ENCODE peak calls at places on chromosomes 4 and X, in eight cellular contexts. L is transverse colon; X is psoas muscle; G is CD4-positive, alpha-beta memory T cell; N is SJCRH30; V is heart left ventricle; T is endodermal cell; C is colonic mucosa. B is an unnamed sample.

GRCh38 chrX:109134777-109135176 is 347.1 kb downstream of the GUCY2F start:
- DNase-seq in N (no peak), C (no peak), T (no peak), V (no peak), L (no peak), G (no peak), X (no peak), B (no peak)

GRCh38 chrX:34467437-34467836 is 189.6 kb downstream of the TMEM47 start:
- DNase-seq in T (no peak), L (no peak), G (no peak), C (no peak), X (no peak), V (no peak), N (no peak), B (no peak)

GRCh38 chr4:6869944-6870343 is 39.7 kb upstream of the TBC1D14 start:
- DNase-seq in T (no peak), G (no peak), C (no peak), L (no peak), N (no peak), V (peak; percentile 37), X (peak; percentile 60), B (no peak)

GRCh38 chr4:125639182-125639621 is 324.4 kb downstream of the FAT4 start:
- DNase-seq in V (peak; percentile 22), C (no peak), N (no peak), X (no peak), T (peak; percentile 91), G (no peak), L (no peak), B (no peak)

GRCh38 chr4:55032179-55032578 is 93.2 kb downstream of the KDR start:
- DNase-seq in V (no peak), T (no peak), G (no peak), N (no peak), X (no peak), L (no peak), C (no peak), B (no peak)

GRCh38 chr4:111678466-111678865 is 466.8 kb upstream of the FAM241A start:
- DNase-seq in X (no peak), L (no peak), G (no peak), C (no peak), N (no peak), T (no peak), V (no peak), B (no peak)

GRCh38 chr4:188439641-188440311 is 300.5 kb downstream of the TRIML1 start:
- DNase-seq in V (peak; percentile 41), X (no peak), G (no peak), C (no peak), N (peak; percentile 67), T (peak; percentile 46), L (no peak), B (no peak)

GRCh38 chrX:4550018-4550417 is 836.6 kb upstream of the PRKX start:
- DNase-seq in X (no peak), T (peak; percentile 71), C (no peak), L (no peak), G (no peak), N (no peak), V (no peak), B (no peak)

GRCh38 chr4:56321246-56321645 is 66.0 kb downstream of the AASDH start:
- DNase-seq in T (no peak), G (no peak), V (no peak), L (no peak), N (no peak), C (no peak), X (no peak), B (no peak)

GRCh38 chr4:76898949-76899640 is 1.2 kb upstream of the SOWAHB start:
- DNase-seq in C (no peak), L (no peak), X (no peak), G (no peak), T (no peak), N (no peak), V (no peak), B (no peak)

GRCh38 chr4:76896731-76897521 is 1.0 kb downstream of the SOWAHB start:
- DNase-seq in L (peak; percentile 58), X (peak; percentile 16), T (peak; percentile 86), G (peak; percentile 33), V (no peak), N (no peak), C (peak; percentile 51), B (no peak)

GRCh38 chr4:76898385-76898692 is 395 bp upstream of the SOWAHB start:
- DNase-seq in L (no peak), N (no peak), X (no peak), T (no peak), G (no peak), V (no peak), C (no peak), B (no peak)

GRCh38 chr4:76896048-76896447 is 1.9 kb downstream of the SOWAHB start:
- DNase-seq in X (no peak), G (no peak), L (no peak), T (peak; percentile 45), C (no peak), V (no peak), N (no peak), B (no peak)

GRCh38 chr4:76897522-76898384 is at the start of gene SOWAHB:
- DNase-seq in X (peak; percentile 19), C (peak; percentile 93), L (peak; percentile 93), N (no peak), T (peak; percentile 91), V (no peak), G (peak; percentile 36), B (no peak)
- H3K27ac ChIP-seq in X (no peak within 1 kb of the TSS), C (peak within 1 kb of the TSS; percentile 92), L (peak within 1 kb of the TSS; percentile 89), N (no peak within 1 kb of the TSS), T (no peak within 1 kb of the TSS), V (no peak within 1 kb of the TSS), G (no peak within 1 kb of the TSS), B (no peak within 1 kb of the TSS)

DNA sequence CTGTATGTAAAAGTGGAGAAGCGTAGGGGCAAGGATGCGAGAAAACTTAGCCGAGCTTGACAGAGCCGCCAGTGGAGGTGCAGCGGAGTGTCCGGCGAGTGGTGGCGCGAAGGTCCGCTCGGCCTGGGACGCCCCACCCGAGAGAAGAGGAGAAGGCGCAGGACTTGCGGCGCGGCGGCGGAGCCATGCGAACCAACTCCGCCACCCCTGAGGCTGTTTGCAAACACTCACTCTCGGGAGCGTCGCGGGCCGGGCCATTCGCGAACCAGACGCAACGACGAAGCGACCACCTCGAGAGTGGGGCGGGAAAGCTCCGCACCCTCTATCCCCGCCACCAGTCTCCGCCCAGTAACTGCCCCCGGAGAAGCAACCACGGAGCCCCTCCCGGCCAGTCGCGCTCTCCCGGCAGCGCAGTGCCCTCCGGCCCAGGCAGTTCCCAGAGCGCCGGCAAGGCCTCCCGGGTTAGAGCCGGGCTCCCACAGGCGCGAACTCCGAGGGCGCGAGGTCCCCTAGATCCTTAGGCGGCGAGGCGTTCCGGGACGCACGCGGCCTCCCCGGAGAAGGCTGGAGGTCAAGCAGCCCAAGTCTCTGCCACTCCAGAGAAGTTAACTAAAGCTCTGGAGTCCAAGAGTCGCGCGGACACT is 2.2 kb upstream of the MAB21L2 start:
- DNase-seq in V (no peak), T (peak; percentile 79), L (no peak), N (no peak), X (peak; percentile 18), G (no peak), C (no peak), B (peak; percentile 82)
- H3K27ac ChIP-seq in V (no peak overlapping the region), T (no peak overlapping the region), L (peak overlapping the region; percentile 84), N (no peak overlapping the region), X (no peak overlapping the region), G (no peak overlapping the region), C (peak overlapping the region; percentile 53), B (no peak overlapping the region)

GRCh38 chr4:87150498-87151261 is 69.7 kb downstream of the KLHL8 start:
- DNase-seq in N (peak; percentile 65), L (peak; percentile 36), X (no peak), T (peak; percentile 79), C (peak; percentile 86), V (peak; percentile 46), G (peak; percentile 41), B (no peak)

GRCh38 chr4:87151730-87152129 is 68.7 kb downstream of the KLHL8 start:
- DNase-seq in V (no peak), L (no peak), G (no peak), C (no peak), N (no peak), T (no peak), X (no peak), B (no peak)

GRCh38 chr4:87153078-87153477 is 67.3 kb downstream of the KLHL8 start:
- DNase-seq in T (no peak), G (no peak), X (no peak), V (no peak), L (no peak), N (no peak), C (no peak), B (no peak)

GRCh38 chr4:87152310-87153061 is 67.9 kb downstream of the KLHL8 start:
- DNase-seq in X (no peak), V (no peak), G (no peak), T (peak; percentile 65), N (no peak), C (no peak), L (no peak), B (no peak)
- H3K27ac ChIP-seq in X (no peak overlapping the region), V (no peak overlapping the region), G (no peak overlapping the region), T (no peak overlapping the region), N (no peak overlapping the region), C (no peak overlapping the region), L (peak overlapping the region; percentile 17), B (peak overlapping the region; percentile 53)

GRCh38 chr4:83083925-83084475 is 30.5 kb downstream of the PLAC8 start:
- DNase-seq in V (no peak), X (no peak), L (peak; percentile 32), C (no peak), G (peak; percentile 75), N (peak; percentile 53), T (peak; percentile 47), B (no peak)
- H3K27ac ChIP-seq in V (no peak overlapping the region), X (no peak overlapping the region), L (no peak overlapping the region), C (no peak overlapping the region), G (peak overlapping the region; percentile 45), N (no peak overlapping the region), T (no peak overlapping the region), B (no peak overlapping the region)

DNA sequence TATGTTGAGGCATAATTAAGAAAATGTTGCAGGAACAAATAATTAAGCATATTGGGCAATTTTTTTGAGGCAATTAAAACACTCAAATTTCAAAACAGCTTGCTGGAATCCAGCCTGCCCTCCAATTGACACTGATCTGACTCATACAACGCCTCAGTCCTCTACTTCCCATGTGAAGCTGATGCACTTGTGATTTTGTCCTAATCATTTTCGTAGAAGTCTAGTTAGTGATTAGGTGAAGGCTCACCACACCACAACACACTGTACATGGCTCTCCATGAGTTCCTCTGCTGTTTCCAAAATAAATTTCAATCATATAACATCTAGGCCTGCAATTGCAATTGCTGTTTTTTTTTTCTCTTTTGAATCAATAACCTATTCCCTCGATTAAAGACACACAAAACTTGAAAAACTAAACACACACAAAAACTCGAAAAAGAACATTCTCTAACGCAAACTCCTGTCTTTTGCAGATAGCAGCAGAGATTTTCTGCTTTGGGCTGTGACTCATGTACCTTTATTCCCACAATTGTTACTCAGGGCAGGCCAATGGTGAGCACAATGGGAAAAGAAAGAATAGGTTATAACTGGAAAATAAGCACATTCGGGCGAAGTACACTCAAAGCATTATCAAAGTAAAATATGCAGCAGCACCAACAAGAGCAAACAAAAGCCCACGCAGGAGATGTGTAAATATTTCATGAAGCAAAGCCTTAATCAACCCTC is 1.7 kb downstream of the GPRIN3 start:
- DNase-seq in G (no peak), V (no peak), T (no peak), C (peak; percentile 44), X (no peak), L (no peak), N (no peak), B (no peak)
- H3K27ac ChIP-seq in G (peak overlapping the region; percentile 87), V (peak overlapping the region; percentile 52), T (no peak overlapping the region), C (peak overlapping the region; percentile 71), X (no peak overlapping the region), L (peak overlapping the region; percentile 88), N (no peak overlapping the region), B (no peak overlapping the region)

GRCh38 chrX:54479471-54480122 is 16.4 kb downstream of the FGD1 start:
- DNase-seq in G (no peak), T (peak; percentile 83), C (no peak), L (no peak), X (no peak), N (no peak), V (no peak), B (no peak)
- H3K27ac ChIP-seq in G (no peak overlapping the region), T (peak overlapping the region; percentile 38), C (no peak overlapping the region), L (no peak overlapping the region), X (no peak overlapping the region), N (no peak overlapping the region), V (no peak overlapping the region), B (no peak overlapping the region)